ENCODE peak calls at places on chromosomes 13 and 19, in eight cellular contexts. X, P, K, T, Z, E, G and L are unnamed samples.

GRCh38 chr19:19636573-19636972 is 6.9 kb downstream of the GMIP start:
- DNase-seq in X (no peak), P (no peak), E (no peak), K (no peak), Z (no peak), G (no peak), T (no peak), L (no peak)

GRCh38 chr19:18445252-18445948 is 7.5 kb upstream of the ISYNA1 start:
- DNase-seq in X (no peak), Z (no peak), G (no peak), E (no peak), K (no peak), T (no peak), P (no peak), L (no peak)

GRCh38 chr19:46812898-46813569 is 24.6 kb upstream of the SLC1A5 start:
- DNase-seq in G (peak), E (no peak), K (no peak), X (peak), T (no peak), Z (no peak), P (no peak), L (no peak)

GRCh38 chr13:108154421-108154858 is 60.9 kb downstream of the LIG4 start:
- DNase-seq in P (no peak), Z (no peak), T (no peak), G (no peak), K (no peak), X (no peak), E (peak), L (no peak)

GRCh38 chr13:79901336-79901735 is 420.4 kb downstream of the NDFIP2 start:
- DNase-seq in Z (no peak), P (no peak), X (no peak), K (no peak), E (no peak), G (no peak), T (peak), L (no peak)

GRCh38 chr13:78632956-78633355 is 26.0 kb downstream of the OBI1 start:
- DNase-seq in Z (no peak), T (no peak), E (no peak), X (no peak), G (no peak), K (no peak), P (no peak), L (no peak)

GRCh38 chr19:33303791-33304759 is 1.7 kb upstream of the CEBPA start:
- DNase-seq in E (no peak), X (no peak), Z (no peak), K (peak), T (peak), G (no peak), P (no peak), L (no peak)

GRCh38 chr13:49649244-49649962 is 21.1 kb downstream of the ARL11 start:
- DNase-seq in X (no peak), E (no peak), P (no peak), T (peak), Z (no peak), G (no peak), K (no peak), L (no peak)

GRCh38 chr19:50820086-50820485 is 3.5 kb downstream of the KLK1 start:
- DNase-seq in T (no peak), X (peak), G (no peak), P (no peak), Z (no peak), K (no peak), E (no peak), L (no peak)

GRCh38 chr13:39776439-39776838 is 121.0 kb downstream of the COG6 start:
- DNase-seq in Z (peak), P (no peak), T (peak), X (no peak), G (no peak), E (no peak), K (no peak), L (no peak)

GRCh38 chr19:367963-368623 is 23.5 kb upstream of the MIER2 start:
- DNase-seq in T (no peak), G (no peak), K (peak), X (no peak), E (no peak), P (no peak), Z (no peak), L (no peak)

GRCh38 chr13:31063734-31064133 is 98.0 kb downstream of the HSPH1 start:
- DNase-seq in T (no peak), X (no peak), P (no peak), K (no peak), G (no peak), Z (no peak), E (no peak), L (no peak)

GRCh38 chr19:47826800-47827199 is 5.1 kb downstream of the CRX start:
- DNase-seq in E (no peak), P (no peak), G (no peak), T (no peak), K (no peak), X (no peak), Z (no peak), L (no peak)

GRCh38 chr19:47836038-47836437 is 14.3 kb downstream of the CRX start:
- DNase-seq in G (no peak), T (no peak), Z (no peak), X (no peak), P (no peak), E (no peak), K (no peak), L (no peak)

DNA sequence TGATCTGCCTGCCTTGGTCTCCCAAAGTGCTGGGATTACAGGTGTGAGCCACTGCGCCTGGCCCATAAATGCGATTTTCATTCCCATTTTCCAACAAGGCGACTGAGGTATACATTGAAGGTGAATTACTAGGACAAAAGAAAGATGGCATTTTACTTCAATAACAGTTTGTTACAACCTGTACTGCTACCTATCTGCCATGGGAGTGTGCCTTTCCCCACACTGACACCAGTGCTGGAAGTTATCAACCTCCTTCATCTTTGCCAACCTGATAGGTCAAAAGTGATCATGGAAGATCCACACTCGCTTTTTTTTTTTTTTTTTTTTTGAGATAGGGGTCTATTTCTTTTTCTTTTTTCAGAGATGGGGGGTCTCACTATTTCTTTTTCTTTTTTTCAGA is 11.0 kb downstream of the CRX start:
- DNase-seq in E (no peak), T (no peak), Z (no peak), P (no peak), X (no peak), G (no peak), K (no peak), L (no peak)
- TF ChIP-seq CTCF in E (no peak), T (no peak), Z (no peak), P (no peak), X (no peak), G (no peak), K (no peak), L (no peak)

GRCh38 chr13:28658539-28658795 is 463 bp upstream of the POMP start:
- DNase-seq in X (peak), P (no peak), T (no peak), K (no peak), Z (no peak), E (no peak), G (no peak), L (no peak)

GRCh38 chr13:28659611-28659970 is 661 bp downstream of the POMP start:
- DNase-seq in T (peak), P (no peak), E (no peak), X (peak), G (no peak), K (no peak), Z (no peak), L (no peak)

GRCh38 chr13:28657784-28658538 is 969 bp upstream of the POMP start:
- DNase-seq in E (no peak), G (no peak), T (peak), P (no peak), Z (no peak), X (peak), K (no peak), L (no peak)

GRCh38 chr13:28655566-28655965 is 3.4 kb upstream of the POMP start:
- DNase-seq in T (peak), P (no peak), Z (no peak), G (no peak), E (no peak), X (no peak), K (no peak), L (no peak)

GRCh38 chr13:28658796-28659610 is at the start of gene POMP:
- DNase-seq in E (peak), T (peak), K (peak), G (peak), Z (peak), P (peak), X (peak), L (peak)
- TF ChIP-seq CTCF in E (no peak), T (no peak), K (peak), G (no peak), Z (peak), P (no peak), X (no peak), L (no peak)

GRCh38 chr13:92074658-92075057 is 676.2 kb downstream of the GPC5 start:
- DNase-seq in P (no peak), E (no peak), X (peak), K (no peak), T (peak), Z (no peak), G (no peak), L (no peak)
- TF ChIP-seq CTCF in P (no peak), E (peak), X (no peak), K (peak), T (no peak), Z (peak), G (peak), L (no peak)

DNA sequence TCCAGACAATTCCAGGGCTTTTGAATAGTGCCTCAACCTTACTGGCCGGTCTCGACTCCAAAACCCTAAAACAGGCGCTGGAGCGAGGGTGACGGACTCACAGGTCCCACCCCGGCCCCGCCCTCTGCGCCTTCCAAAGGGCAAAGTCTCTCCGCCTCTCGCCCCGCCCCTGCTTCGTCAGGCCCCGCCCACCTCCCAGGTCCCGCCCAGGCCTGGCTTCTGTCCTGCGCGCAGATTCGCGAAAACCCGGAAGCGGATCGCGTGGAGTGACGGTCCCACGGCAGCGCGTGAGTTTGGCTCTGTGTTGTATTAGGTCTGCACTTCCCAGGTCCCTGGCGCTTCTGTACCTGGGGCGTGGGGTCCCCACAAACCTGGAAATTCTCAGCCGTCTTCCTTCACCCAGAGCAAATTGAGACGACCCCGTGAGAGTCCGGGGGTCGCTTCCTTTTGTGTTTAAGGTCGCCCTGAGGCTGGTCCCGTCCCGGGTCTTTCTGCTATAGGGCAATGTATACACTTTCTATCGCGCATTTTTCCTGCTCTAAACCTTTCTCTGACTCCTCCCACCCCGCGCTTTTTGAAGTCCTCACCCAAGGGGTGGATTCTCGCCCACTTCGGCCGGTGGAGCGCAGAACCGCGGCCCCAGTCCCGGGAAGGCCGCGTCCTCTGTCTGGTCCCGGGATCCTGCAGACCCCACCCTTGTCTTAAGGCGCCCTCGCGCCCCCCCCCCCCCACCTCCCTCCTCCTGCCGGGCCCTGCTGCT is at the start of gene ZNF813:
- DNase-seq in E (peak), X (peak), K (peak), T (peak), G (peak), P (peak), Z (peak), L (peak)
- TF ChIP-seq CTCF in E (no peak), X (no peak), K (no peak), T (no peak), G (no peak), P (no peak), Z (no peak), L (no peak)

DNA sequence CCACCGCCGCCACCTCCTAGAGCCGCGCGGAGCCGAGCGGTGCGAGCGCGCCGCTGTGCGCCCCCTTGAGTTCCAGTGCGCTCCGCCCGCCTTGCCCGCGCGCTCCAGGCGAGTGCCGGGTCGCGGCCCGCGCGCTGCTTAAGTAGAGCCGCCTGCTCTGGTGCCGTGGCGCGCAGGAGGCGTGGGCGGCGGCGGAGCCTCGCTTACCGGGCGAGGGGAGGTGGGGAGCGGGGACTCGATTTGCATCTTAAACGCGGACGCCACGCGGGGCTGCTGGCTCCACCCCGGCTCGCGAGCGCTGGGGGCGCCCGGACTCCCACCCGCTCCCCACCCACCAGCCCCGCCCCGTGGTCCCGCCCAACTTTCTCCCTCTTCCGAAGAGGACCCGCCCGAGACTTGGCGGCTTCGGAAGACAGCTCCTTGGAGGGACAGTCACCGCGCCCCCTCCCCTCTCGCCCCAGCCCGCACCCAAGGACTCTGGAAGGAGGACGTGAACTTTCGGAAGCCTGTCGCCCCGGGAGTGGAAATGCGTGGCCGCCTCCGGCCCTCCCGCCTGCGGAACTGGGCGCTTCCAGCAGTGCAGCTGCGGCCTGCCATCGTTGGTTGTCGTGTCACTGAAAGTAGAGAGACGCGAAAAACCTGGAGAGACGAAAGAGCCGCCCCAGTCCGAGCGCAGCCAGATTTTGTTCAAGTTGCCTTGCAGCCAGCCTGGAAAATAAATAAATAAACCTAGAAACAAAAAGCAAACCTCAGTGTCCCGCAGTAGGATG is at the start of gene KCTD12:
- DNase-seq in K (peak), E (peak), P (peak), Z (no peak), X (peak), G (peak), T (peak), L (peak)
- TF ChIP-seq CTCF in K (peak), E (peak), P (no peak), Z (peak), X (no peak), G (no peak), T (peak), L (peak)

GRCh38 chr19:1811942-1812425 is at the start of gene ATP8B3:
- DNase-seq in K (no peak), P (peak), G (no peak), X (no peak), E (no peak), Z (no peak), T (no peak), L (no peak)
- TF ChIP-seq CTCF in K (peak), P (no peak), G (no peak), X (no peak), E (peak), Z (peak), T (no peak), L (peak)